ENCODE peak calls at places on chromosomes 16 and 17, in ten cellular contexts. V is activated CD4-positive, alpha-beta memory T cell treated with anti-CD3 and anti-CD28 coated beads for 36 hours; C is hippocampal formation; E is germinal center; I is left ventricle myocardium inferior; J is nucleus accumbens; A is mesendoderm; D is HEK293T; O is omental fat pad; M is occipital lobe. S is an unnamed sample.

GRCh38 chr16:21599994-21600773 is 807 bp downstream of the METTL9 start:
- DNase-seq in D (peak; percentile 54), V (peak; percentile 33), O (no peak), A (peak; percentile 28), I (no peak), E (peak; percentile 58), M (no peak), C (no peak), J (no peak), S (no peak)

GRCh38 chr16:67862623-67863583 is 9.9 kb upstream of the EDC4 start:
- DNase-seq in I (peak; percentile 77), M (peak; percentile 54), C (no peak), D (no peak), E (no peak), A (no peak), J (no peak), V (no peak), O (no peak), S (peak; percentile 73)

GRCh38 chr17:2716649-2717048 is 5.1 kb upstream of the CLUH start:
- DNase-seq in O (no peak), J (no peak), V (no peak), D (no peak), C (no peak), E (no peak), I (no peak), M (no peak), A (peak; percentile 95), S (no peak)

GRCh38 chr16:85350973-85351372 is 238.7 kb upstream of the CIBAR2 start:
- DNase-seq in I (peak; percentile 83), J (peak; percentile 85), D (no peak), E (no peak), A (no peak), O (no peak), M (peak; percentile 82), C (peak; percentile 81), V (no peak), S (peak; percentile 93)

GRCh38 chr16:80158766-80159165 is 382.0 kb upstream of the DYNLRB2 start:
- DNase-seq in C (no peak), E (no peak), O (no peak), J (no peak), M (no peak), A (no peak), I (no peak), V (no peak), D (no peak), S (no peak)

GRCh38 chr17:44308320-44308818 is at the start of gene RUNDC3A:
- DNase-seq in O (peak; percentile 61), E (peak; percentile 97), A (peak; percentile 94), V (peak; percentile 88), I (peak; percentile 85), D (peak; percentile 95), M (peak; percentile 94), J (peak; percentile 92), C (peak; percentile 91), S (peak; percentile 94)

GRCh38 chr16:12697437-12697836 is 106.2 kb downstream of the CPPED1 start:
- DNase-seq in M (no peak), V (no peak), E (no peak), A (no peak), J (no peak), C (no peak), I (no peak), O (no peak), D (no peak), S (no peak)

GRCh38 chr17:39573447-39574298 is 34.0 kb downstream of the NEUROD2 start:
- DNase-seq in A (peak; percentile 73), C (no peak), E (peak; percentile 75), O (no peak), M (peak; percentile 53), J (peak; percentile 18), V (peak; percentile 58), D (peak; percentile 70), I (peak; percentile 76), S (peak; percentile 22)